ENCODE peak calls at places on chromosomes 13 and 19, in seven cellular contexts. One of them, this sample, is unnamed.

GRCh38 chr19:39705578-39706188 is 1.4 kb downstream of the LGALS14 start:
- DNase-seq in tibial artery: no peak
- DNase-seq in stomach: no peak
- DNase-seq in transverse colon: no peak
- DNase-seq in tibial nerve: no peak
- DNase-seq in RWPE2: no peak
- DNase-seq in dorsolateral prefrontal cortex: no peak
- DNase-seq in this sample: no peak

GRCh38 chr13:43301341-43301969 is 278.1 kb downstream of the DNAJC15 start:
- DNase-seq in transverse colon: no peak
- DNase-seq in tibial artery: no peak
- DNase-seq in tibial nerve: no peak
- DNase-seq in dorsolateral prefrontal cortex: no peak
- DNase-seq in RWPE2: no peak
- DNase-seq in stomach: no peak
- DNase-seq in this sample: no peak

GRCh38 chr19:23526302-23526701 is 131.0 kb upstream of the ZNF91 start:
- DNase-seq in transverse colon: no peak
- DNase-seq in dorsolateral prefrontal cortex: no peak
- DNase-seq in RWPE2: no peak
- DNase-seq in stomach: no peak
- DNase-seq in tibial nerve: no peak
- DNase-seq in tibial artery: no peak
- DNase-seq in this sample: no peak

GRCh38 chr13:65917731-65918130 is 1312.4 kb downstream of the PCDH9 start:
- DNase-seq in RWPE2: no peak
- DNase-seq in transverse colon: no peak
- DNase-seq in dorsolateral prefrontal cortex: no peak
- DNase-seq in tibial nerve: no peak
- DNase-seq in stomach: no peak
- DNase-seq in tibial artery: no peak
- DNase-seq in this sample: no peak

GRCh38 chr13:103168901-103169508 is 102.8 kb upstream of the SLC10A2 start:
- DNase-seq in transverse colon: no peak
- DNase-seq in RWPE2: no peak
- DNase-seq in tibial artery: no peak
- DNase-seq in dorsolateral prefrontal cortex: no peak
- DNase-seq in stomach: no peak
- DNase-seq in tibial nerve: no peak
- DNase-seq in this sample: no peak

GRCh38 chr19:42153606-42154405 is 21.6 kb upstream of the POU2F2 start:
- DNase-seq in RWPE2: no peak
- DNase-seq in tibial artery: no peak
- DNase-seq in dorsolateral prefrontal cortex: no peak
- DNase-seq in stomach: no peak
- DNase-seq in tibial nerve: no peak
- DNase-seq in transverse colon: no peak
- DNase-seq in this sample: no peak

GRCh38 chr13:114087430-114087829 is 45.0 kb downstream of the RASA3 start:
- DNase-seq in transverse colon: no peak
- DNase-seq in stomach: peak; percentile 20
- DNase-seq in tibial artery: no peak
- DNase-seq in tibial nerve: no peak
- DNase-seq in dorsolateral prefrontal cortex: peak; percentile 24
- DNase-seq in RWPE2: peak; percentile 40
- DNase-seq in this sample: no peak

GRCh38 chr13:110571897-110572777 is 10.6 kb upstream of the RAB20 start:
- DNase-seq in stomach: no peak
- DNase-seq in transverse colon: no peak
- DNase-seq in tibial artery: no peak
- DNase-seq in tibial nerve: no peak
- DNase-seq in dorsolateral prefrontal cortex: no peak
- DNase-seq in RWPE2: no peak
- DNase-seq in this sample: no peak

GRCh38 chr13:27273658-27274425 is 3.2 kb downstream of the RASL11A start:
- DNase-seq in RWPE2: no peak
- DNase-seq in transverse colon: no peak
- DNase-seq in dorsolateral prefrontal cortex: no peak
- DNase-seq in tibial nerve: no peak
- DNase-seq in tibial artery: no peak
- DNase-seq in stomach: no peak
- DNase-seq in this sample: no peak

GRCh38 chr19:56350416-56351045 is 35.9 kb upstream of the ZSCAN5A start:
- DNase-seq in transverse colon: peak; percentile 29
- DNase-seq in dorsolateral prefrontal cortex: no peak
- DNase-seq in tibial nerve: peak; percentile 74
- DNase-seq in RWPE2: no peak
- DNase-seq in tibial artery: peak; percentile 56
- DNase-seq in stomach: peak; percentile 39
- DNase-seq in this sample: peak; percentile 53

GRCh38 chr19:18298601-18299000 is 17.2 kb upstream of the JUND start:
- DNase-seq in transverse colon: no peak
- DNase-seq in tibial artery: no peak
- DNase-seq in stomach: no peak
- DNase-seq in tibial nerve: no peak
- DNase-seq in RWPE2: no peak
- DNase-seq in dorsolateral prefrontal cortex: no peak
- DNase-seq in this sample: no peak

GRCh38 chr19:14318873-14319272 is 62.4 kb upstream of the ADGRE5 start:
- DNase-seq in transverse colon: peak; percentile 13
- DNase-seq in tibial artery: no peak
- DNase-seq in dorsolateral prefrontal cortex: no peak
- DNase-seq in RWPE2: no peak
- DNase-seq in tibial nerve: no peak
- DNase-seq in stomach: no peak
- DNase-seq in this sample: no peak

GRCh38 chr13:20221772-20222171 is 10.3 kb downstream of the GJB6 start:
- DNase-seq in stomach: no peak
- DNase-seq in transverse colon: no peak
- DNase-seq in tibial nerve: no peak
- DNase-seq in dorsolateral prefrontal cortex: no peak
- DNase-seq in RWPE2: no peak
- DNase-seq in tibial artery: no peak
- DNase-seq in this sample: no peak

GRCh38 chr13:99357920-99358319 is 50.7 kb upstream of the GPR183 start:
- DNase-seq in RWPE2: no peak
- DNase-seq in dorsolateral prefrontal cortex: no peak
- DNase-seq in stomach: no peak
- DNase-seq in tibial artery: no peak
- DNase-seq in transverse colon: no peak
- DNase-seq in tibial nerve: no peak
- DNase-seq in this sample: peak; percentile 44

GRCh38 chr13:99359493-99359892 is 52.3 kb upstream of the GPR183 start:
- DNase-seq in dorsolateral prefrontal cortex: no peak
- DNase-seq in transverse colon: no peak
- DNase-seq in tibial artery: no peak
- DNase-seq in tibial nerve: no peak
- DNase-seq in RWPE2: no peak
- DNase-seq in stomach: no peak
- DNase-seq in this sample: no peak

GRCh38 chr13:99356216-99357089 is 49.3 kb upstream of the GPR183 start:
- DNase-seq in tibial artery: peak; percentile 43
- DNase-seq in RWPE2: no peak
- DNase-seq in transverse colon: peak; percentile 45
- DNase-seq in tibial nerve: peak; percentile 30
- DNase-seq in dorsolateral prefrontal cortex: no peak
- DNase-seq in stomach: no peak
- DNase-seq in this sample: peak; percentile 95

GRCh38 chr13:99355267-99356215 is 48.3 kb upstream of the GPR183 start:
- DNase-seq in stomach: no peak
- DNase-seq in RWPE2: no peak
- DNase-seq in tibial artery: no peak
- DNase-seq in tibial nerve: no peak
- DNase-seq in transverse colon: no peak
- DNase-seq in dorsolateral prefrontal cortex: no peak
- DNase-seq in this sample: peak; percentile 62

DNA sequence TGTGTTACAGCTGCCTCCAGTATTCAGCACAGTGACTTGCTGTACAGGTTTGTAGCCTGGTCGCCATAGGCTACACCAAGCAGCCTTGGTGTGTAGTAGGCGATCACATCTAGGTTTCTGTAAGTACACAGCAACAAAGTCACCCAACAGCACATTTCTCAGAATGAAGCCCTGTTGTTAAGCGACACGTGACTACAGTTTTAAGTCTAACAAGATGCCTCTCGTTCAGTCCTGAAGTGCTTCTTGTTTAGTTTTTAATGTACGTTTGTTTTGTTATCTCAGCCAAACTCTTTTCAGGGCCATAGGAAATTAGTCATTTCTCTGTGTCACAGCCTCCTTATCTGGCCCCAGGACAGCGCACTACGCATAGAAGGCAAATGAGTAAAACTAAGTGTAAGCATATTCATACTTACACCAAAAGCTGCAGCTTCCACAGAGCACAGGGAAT is 50.0 kb upstream of the GPR183 start:
- DNase-seq in stomach: no peak
- DNase-seq in tibial nerve: no peak
- DNase-seq in dorsolateral prefrontal cortex: no peak
- DNase-seq in tibial artery: no peak
- DNase-seq in RWPE2: no peak
- DNase-seq in transverse colon: no peak
- DNase-seq in this sample: peak; percentile 62
- H3K27ac ChIP-seq in stomach: peak overlapping the region; percentile 56
- H3K27ac ChIP-seq in tibial nerve: peak overlapping the region; percentile 79
- H3K27ac ChIP-seq in dorsolateral prefrontal cortex: no peak overlapping the region
- H3K27ac ChIP-seq in tibial artery: no peak overlapping the region
- H3K27ac ChIP-seq in RWPE2: no peak overlapping the region
- H3K27ac ChIP-seq in transverse colon: peak overlapping the region; percentile 79
- H3K27ac ChIP-seq in this sample: peak overlapping the region; percentile 94

DNA sequence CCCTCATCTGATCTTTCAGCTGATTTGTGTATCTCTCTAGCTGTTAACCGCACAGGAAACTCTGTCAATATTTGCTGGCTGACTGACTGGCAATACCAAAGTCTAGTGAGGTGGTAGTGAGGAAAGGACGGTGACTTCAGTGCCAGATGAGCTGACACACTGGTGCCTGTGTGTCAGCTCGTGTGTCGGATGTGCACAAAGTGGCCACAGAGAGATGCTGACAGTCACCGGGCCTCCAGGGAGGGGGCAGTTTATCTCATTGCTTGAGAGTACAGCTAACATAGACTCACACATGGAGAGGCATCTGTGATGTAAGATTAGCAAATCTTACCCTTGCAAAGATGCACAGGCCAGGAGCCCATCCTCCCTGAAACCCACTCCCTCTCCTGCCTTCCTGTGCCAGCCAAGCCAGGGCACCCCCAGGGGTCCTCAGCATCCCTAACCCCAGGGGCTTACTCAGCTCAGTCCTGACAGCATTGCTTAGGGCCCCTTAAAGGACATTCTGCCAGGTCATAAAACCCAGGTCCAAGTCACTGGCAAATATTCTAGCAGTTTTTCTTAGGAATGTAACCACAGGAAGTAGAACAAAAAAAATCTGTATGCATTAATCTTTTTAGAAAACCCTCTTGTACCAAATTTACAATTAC is 80.2 kb downstream of the SHISA2 start:
- DNase-seq in tibial nerve: no peak
- DNase-seq in tibial artery: no peak
- DNase-seq in stomach: no peak
- DNase-seq in RWPE2: no peak
- DNase-seq in transverse colon: no peak
- DNase-seq in dorsolateral prefrontal cortex: no peak
- DNase-seq in this sample: peak; percentile 39
- H3K27me3 ChIP-seq in tibial nerve: no peaks in the 10 kb centered on the region
- H3K27me3 ChIP-seq in tibial artery: peaks cover 3% of the 10 kb centered on the region
- H3K27me3 ChIP-seq in stomach: peaks cover 7% of the 10 kb centered on the region
- H3K27me3 ChIP-seq in RWPE2: no peaks in the 10 kb centered on the region
- H3K27me3 ChIP-seq in transverse colon: no peaks in the 10 kb centered on the region
- H3K27me3 ChIP-seq in dorsolateral prefrontal cortex: no peaks in the 10 kb centered on the region
- H3K27me3 ChIP-seq in this sample: no peaks in the 10 kb centered on the region

GRCh38 chr19:11194173-11194572 is 3.2 kb downstream of the KANK2 start:
- DNase-seq in RWPE2: no peak
- DNase-seq in tibial nerve: no peak
- DNase-seq in stomach: no peak
- DNase-seq in transverse colon: no peak
- DNase-seq in dorsolateral prefrontal cortex: no peak
- DNase-seq in tibial artery: no peak
- DNase-seq in this sample: no peak

GRCh38 chr19:11191273-11191755 is 6.0 kb downstream of the KANK2 start:
- DNase-seq in dorsolateral prefrontal cortex: no peak
- DNase-seq in tibial nerve: peak; percentile 57
- DNase-seq in tibial artery: peak; percentile 81
- DNase-seq in RWPE2: no peak
- DNase-seq in transverse colon: peak; percentile 50
- DNase-seq in stomach: peak; percentile 36
- DNase-seq in this sample: no peak

GRCh38 chr19:11190501-11190900 is 6.8 kb downstream of the KANK2 start:
- DNase-seq in dorsolateral prefrontal cortex: no peak
- DNase-seq in stomach: no peak
- DNase-seq in RWPE2: no peak
- DNase-seq in tibial artery: no peak
- DNase-seq in transverse colon: no peak
- DNase-seq in tibial nerve: no peak
- DNase-seq in this sample: no peak

GRCh38 chr19:11192957-11193939 is 4.1 kb downstream of the KANK2 start:
- DNase-seq in dorsolateral prefrontal cortex: no peak
- DNase-seq in RWPE2: peak; percentile 63
- DNase-seq in tibial nerve: no peak
- DNase-seq in tibial artery: no peak
- DNase-seq in transverse colon: no peak
- DNase-seq in stomach: no peak
- DNase-seq in this sample: no peak

DNA sequence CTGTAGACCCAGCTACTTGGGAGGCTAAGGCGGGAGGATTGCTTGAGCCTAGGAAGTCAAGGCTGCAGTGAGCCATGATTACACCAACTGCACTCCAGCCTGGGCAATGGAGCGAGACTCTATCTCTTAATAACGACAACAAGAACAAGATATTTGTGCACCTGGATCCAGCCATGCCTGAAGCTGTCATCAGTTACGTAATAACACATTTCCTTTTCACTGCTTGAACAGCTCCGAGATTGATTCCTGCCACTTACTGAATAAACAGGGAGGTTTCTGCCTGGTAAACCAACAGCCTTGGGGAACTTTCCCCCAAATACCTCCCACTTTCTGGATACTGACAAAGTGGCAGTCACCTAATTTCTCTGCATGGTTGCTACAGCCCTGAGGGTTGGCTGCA is 5.4 kb downstream of the KANK2 start:
- DNase-seq in dorsolateral prefrontal cortex: no peak
- DNase-seq in stomach: no peak
- DNase-seq in transverse colon: no peak
- DNase-seq in tibial artery: no peak
- DNase-seq in RWPE2: no peak
- DNase-seq in tibial nerve: no peak
- DNase-seq in this sample: no peak
- H3K27ac ChIP-seq in dorsolateral prefrontal cortex: no peak overlapping the region
- H3K27ac ChIP-seq in stomach: peak overlapping the region; percentile 69
- H3K27ac ChIP-seq in transverse colon: peak overlapping the region; percentile 47
- H3K27ac ChIP-seq in tibial artery: peak overlapping the region; percentile 98
- H3K27ac ChIP-seq in RWPE2: no peak overlapping the region
- H3K27ac ChIP-seq in tibial nerve: peak overlapping the region; percentile 26
- H3K27ac ChIP-seq in this sample: no peak overlapping the region

DNA sequence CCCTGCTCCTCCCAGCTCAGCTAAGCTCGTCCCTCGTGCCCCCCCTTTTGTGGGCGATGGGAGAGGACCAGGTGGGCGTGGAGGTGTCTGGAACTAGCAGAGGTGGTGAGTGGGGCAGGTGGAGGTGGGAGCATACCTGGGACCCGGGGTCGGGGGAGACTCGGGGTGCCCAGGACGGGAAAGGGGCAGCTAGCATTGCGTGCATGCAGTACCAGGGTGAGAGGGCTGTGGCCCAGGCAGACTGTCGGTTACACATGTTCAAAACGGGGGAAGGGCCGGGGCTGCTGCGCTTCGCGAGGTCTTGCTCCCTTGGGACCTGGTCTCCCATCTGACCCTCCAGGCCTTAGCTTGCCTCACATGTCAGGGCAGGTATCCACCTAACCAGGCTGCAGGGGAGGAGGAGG is 9.1 kb downstream of the TLE5 start:
- DNase-seq in stomach: no peak
- DNase-seq in tibial nerve: no peak
- DNase-seq in RWPE2: no peak
- DNase-seq in dorsolateral prefrontal cortex: no peak
- DNase-seq in transverse colon: no peak
- DNase-seq in tibial artery: no peak
- DNase-seq in this sample: no peak
- H3K27me3 ChIP-seq in stomach: no peaks in the 10 kb centered on the region
- H3K27me3 ChIP-seq in tibial nerve: no peaks in the 10 kb centered on the region
- H3K27me3 ChIP-seq in RWPE2: no peaks in the 10 kb centered on the region
- H3K27me3 ChIP-seq in dorsolateral prefrontal cortex: no peaks in the 10 kb centered on the region
- H3K27me3 ChIP-seq in transverse colon: no peaks in the 10 kb centered on the region
- H3K27me3 ChIP-seq in tibial artery: peaks cover 6% of the 10 kb centered on the region
- H3K27me3 ChIP-seq in this sample: no peaks in the 10 kb centered on the region